ENCODE peak calls at places on chromosomes 2 and 18, in seven cellular contexts. O, A, Q, W, G, J and M are unnamed samples. For H3K4me1, the result is how much of the 10 kb centered on the place peaks cover.

GRCh38 chr2:173232956-173233744 is 121.5 kb upstream of the CDCA7 start:
- DNase-seq in O (no peak), A (peak), Q (no peak), W (no peak), G (no peak), J (no peak), M (no peak)

GRCh38 chr18:42514522-42514921 is 559.5 kb downstream of the PIK3C3 start:
- DNase-seq in O (no peak), A (no peak), Q (no peak), W (no peak), G (peak), J (no peak), M (no peak)

GRCh38 chr2:197372582-197372981 is 62.0 kb upstream of the ANKRD44 start:
- DNase-seq in O (no peak), A (peak), Q (no peak), W (no peak), G (no peak), J (no peak), M (no peak)

GRCh38 chr2:38653715-38654494 is 12.0 kb upstream of the GALM start:
- DNase-seq in O (no peak), A (peak), Q (no peak), W (peak), G (no peak), J (peak), M (no peak)

GRCh38 chr18:25724121-25724520 is 366.3 kb downstream of the SS18 start:
- DNase-seq in O (no peak), A (no peak), Q (no peak), W (no peak), G (peak), J (no peak), M (no peak)

GRCh38 chr2:241014224-241014623 is 15.8 kb downstream of the SNED1 start:
- DNase-seq in O (no peak), A (no peak), Q (no peak), W (no peak), G (peak), J (no peak), M (no peak)

GRCh38 chr2:73284296-73285161 is at the start of gene FBXO41:
- DNase-seq in O (peak), A (peak), Q (peak), W (peak), G (no peak), J (peak), M (peak)

GRCh38 chr2:20291106-20291564 is 59.5 kb downstream of the PUM2 start:
- DNase-seq in O (peak), A (peak), Q (peak), W (no peak), G (peak), J (no peak), M (no peak)

GRCh38 chr2:162343492-162343823 is 474 bp upstream of the GCA start:
- DNase-seq in O (no peak), A (no peak), Q (no peak), W (no peak), G (no peak), J (no peak), M (no peak)

GRCh38 chr2:27370816-27371620 is 602 bp downstream of the SNX17 start:
- DNase-seq in O (peak), A (peak), Q (peak), W (no peak), G (no peak), J (peak), M (peak)

GRCh38 chr2:181673178-181673577 is 7.1 kb downstream of the NEUROD1 start:
- DNase-seq in O (no peak), A (no peak), Q (no peak), W (no peak), G (no peak), J (no peak), M (no peak)

GRCh38 chr2:154264024-154264423 is 392.3 kb downstream of the GALNT13 start:
- DNase-seq in O (no peak), A (no peak), Q (no peak), W (no peak), G (no peak), J (no peak), M (no peak)

GRCh38 chr2:137237055-137237454 is 471.7 kb downstream of the THSD7B start:
- DNase-seq in O (no peak), A (no peak), Q (no peak), W (no peak), G (no peak), J (no peak), M (no peak)

GRCh38 chr18:12233378-12233777 is 20.8 kb upstream of the CIDEA start:
- DNase-seq in O (no peak), A (peak), Q (no peak), W (no peak), G (no peak), J (no peak), M (no peak)

GRCh38 chr2:152573168-152573567 is 144.1 kb downstream of the PRPF40A start:
- DNase-seq in O (no peak), A (peak), Q (no peak), W (no peak), G (no peak), J (no peak), M (no peak)

GRCh38 chr2:219245899-219246230 is 586 bp downstream of the STK16 start:
- DNase-seq in O (no peak), A (no peak), Q (no peak), W (no peak), G (no peak), J (no peak), M (peak)

GRCh38 chr18:2988041-2988794 is 24.7 kb downstream of the LPIN2 start:
- DNase-seq in O (no peak), A (peak), Q (no peak), W (no peak), G (no peak), J (no peak), M (no peak)

GRCh38 chr2:151637284-151637781 is 96.9 kb downstream of the NEB start:
- DNase-seq in O (peak), A (no peak), Q (peak), W (peak), G (no peak), J (peak), M (peak)

GRCh38 chr2:38168710-38169480 is 92.9 kb upstream of the CYP1B1 start:
- DNase-seq in O (no peak), A (peak), Q (no peak), W (no peak), G (no peak), J (no peak), M (no peak)

GRCh38 chr18:812673-813404 is 797 bp upstream of the YES1 start:
- DNase-seq in O (peak), A (peak), Q (peak), W (peak), G (peak), J (peak), M (peak)

GRCh38 chr2:105307962-105308361 is 21.6 kb downstream of the TGFBRAP1 start:
- DNase-seq in O (peak), A (no peak), Q (no peak), W (no peak), G (no peak), J (no peak), M (no peak)

GRCh38 chr2:179265082-179265575 is 497 bp upstream of the SESTD1 start:
- DNase-seq in O (no peak), A (peak), Q (no peak), W (no peak), G (no peak), J (no peak), M (no peak)

GRCh38 chr18:48222118-48222517 is 187.1 kb downstream of the ZBTB7C start:
- DNase-seq in O (peak), A (no peak), Q (peak), W (no peak), G (no peak), J (peak), M (no peak)

GRCh38 chr2:88853403-88853790 is 161.9 kb downstream of the RPIA start:
- DNase-seq in O (no peak), A (no peak), Q (no peak), W (no peak), G (no peak), J (no peak), M (no peak)

DNA sequence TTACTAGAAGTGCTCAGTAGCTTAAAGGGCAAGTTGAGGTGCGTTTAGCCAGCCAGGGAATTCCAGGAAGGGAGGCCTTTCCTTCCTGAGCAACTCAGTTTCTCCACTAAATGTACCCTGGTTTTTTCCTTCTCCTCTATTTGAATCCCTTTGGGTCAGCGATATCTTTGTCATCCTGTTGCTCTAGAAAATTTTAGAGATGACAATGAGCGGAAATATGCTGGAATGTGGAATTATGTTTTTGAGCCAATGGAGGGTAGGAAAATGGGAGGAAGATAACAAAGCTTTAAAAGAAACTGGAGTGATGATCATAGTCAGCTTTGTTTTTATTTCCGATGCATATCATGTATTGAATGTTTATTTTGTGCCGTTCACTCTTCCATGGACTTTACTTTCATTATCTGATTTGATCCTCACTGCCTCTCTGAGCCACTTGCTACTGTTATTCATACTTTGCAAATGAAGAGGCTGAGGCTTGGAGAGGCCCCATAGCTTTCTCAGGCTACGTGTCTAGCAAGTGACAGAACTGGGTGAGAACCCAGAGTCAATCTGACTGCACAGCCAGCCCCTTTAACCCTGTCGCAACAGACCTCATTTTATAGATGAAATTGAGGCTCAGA is 67.3 kb downstream of the NTSR2 start:
- DNase-seq in O (no peak), A (no peak), Q (no peak), W (no peak), G (no peak), J (no peak), M (no peak)
- H3K4me1 ChIP-seq in O (under half), A (under half), Q (under half), W (under half), G (under half), J (under half), M (under half)

DNA sequence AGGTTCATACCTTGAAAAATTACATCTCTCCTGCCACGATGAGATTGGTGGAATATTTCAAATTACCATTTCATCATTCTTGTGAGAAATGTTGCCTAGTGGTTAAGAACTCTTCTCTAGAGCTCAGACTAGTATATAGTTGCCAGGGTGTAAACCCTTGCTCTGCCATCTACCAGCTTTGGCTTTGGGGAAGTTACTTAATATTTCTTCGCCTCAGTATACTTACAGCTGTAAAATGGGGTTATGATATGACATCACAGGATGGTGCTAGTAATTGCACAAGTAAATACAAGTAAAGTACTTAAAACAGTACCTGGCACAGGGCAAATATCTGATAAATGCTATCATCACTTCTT is 1.5 kb downstream of the SPOPL start:
- DNase-seq in O (no peak), A (no peak), Q (no peak), W (no peak), G (no peak), J (no peak), M (no peak)
- H3K4me3 ChIP-seq in O (no peak), A (peak), Q (peak), W (peak), G (peak), J (peak), M (peak)

GRCh38 chr2:236571161-236571560 is 1.5 kb downstream of the ACKR3 start:
- DNase-seq in O (no peak), A (no peak), Q (no peak), W (no peak), G (no peak), J (no peak), M (no peak)
- H3K4me1 ChIP-seq in O (under half), A (under half), Q (under half), W (under half), G (under half), J (under half), M (under half)

GRCh38 chr18:79402977-79403722 is 7.4 kb downstream of the NFATC1 start:
- DNase-seq in O (no peak), A (no peak), Q (peak), W (no peak), G (no peak), J (no peak), M (peak)
- H3K4me3 ChIP-seq in O (no peak), A (no peak), Q (no peak), W (peak), G (no peak), J (peak), M (peak)

GRCh38 chr2:237732790-237733349 is 65.7 kb upstream of the RBM44 start:
- DNase-seq in O (no peak), A (no peak), Q (no peak), W (no peak), G (peak), J (no peak), M (no peak)
- H3K4me1 ChIP-seq in O (under half), A (under half), Q (under half), W (under half), G (half or more), J (under half), M (under half)

DNA sequence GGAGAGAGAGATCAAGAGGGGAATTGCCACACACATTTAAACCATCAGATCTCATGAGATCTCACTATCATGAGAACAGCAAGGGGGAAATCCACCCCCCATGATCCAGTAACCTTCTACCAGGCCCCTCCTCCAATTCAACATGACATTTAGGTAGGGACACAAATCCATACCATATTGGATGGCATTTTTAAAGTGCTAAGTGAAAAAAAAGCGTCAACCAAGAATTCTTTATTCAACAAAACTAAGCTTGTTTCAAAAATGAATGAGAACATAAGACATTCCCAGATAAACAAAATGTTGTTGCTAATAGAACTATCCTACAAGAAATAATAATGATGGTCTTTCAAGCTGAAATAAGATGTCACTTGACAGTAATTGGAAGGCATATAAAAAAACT is 626.2 kb upstream of the LRRTM1 start:
- DNase-seq in O (no peak), A (no peak), Q (no peak), W (no peak), G (no peak), J (no peak), M (no peak)
- H3K4me3 ChIP-seq in O (no peak), A (no peak), Q (no peak), W (no peak), G (no peak), J (no peak), M (no peak)

DNA sequence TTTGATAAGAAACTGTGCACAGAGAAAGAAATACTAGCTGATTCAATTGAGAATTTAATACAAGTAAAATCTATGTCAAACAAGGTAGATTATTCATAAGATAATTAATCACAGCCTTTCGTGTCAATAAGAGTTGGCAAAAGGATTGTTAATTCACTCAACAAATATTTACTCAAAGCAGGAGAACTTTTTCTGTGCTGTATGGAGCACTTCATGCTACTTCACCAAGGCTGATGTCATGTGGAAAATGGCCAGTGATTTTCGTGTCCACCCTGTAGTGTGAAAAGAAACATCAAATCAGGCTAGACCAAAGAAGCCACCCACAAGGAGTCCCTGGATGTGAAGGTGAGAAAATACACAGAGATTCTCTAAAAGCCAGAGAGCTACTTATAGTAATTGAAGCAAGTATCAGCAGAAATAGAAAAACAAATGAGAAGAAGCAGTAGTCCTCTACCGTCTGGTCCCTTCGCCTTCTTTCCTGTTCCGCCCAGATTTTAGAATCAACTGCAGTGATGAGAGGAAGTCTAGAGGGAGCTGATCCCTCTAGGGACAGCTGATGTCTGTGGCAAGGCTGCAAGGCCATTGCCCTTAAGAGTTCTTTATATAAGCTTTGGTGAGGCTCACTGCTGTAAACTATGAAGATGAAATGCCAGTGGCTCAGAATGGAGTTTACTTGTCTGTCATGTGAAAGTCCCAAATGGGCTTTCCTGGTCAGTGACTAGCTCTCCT is 201.3 kb upstream of the APCDD1 start:
- DNase-seq in O (no peak), A (no peak), Q (no peak), W (no peak), G (no peak), J (no peak), M (no peak)
- H3K4me1 ChIP-seq in O (under half), A (under half), Q (under half), W (under half), G (under half), J (under half), M (under half)

GRCh38 chr2:177622516-177622915 is 229.9 kb downstream of the AGPS start:
- DNase-seq in O (no peak), A (no peak), Q (no peak), W (no peak), G (no peak), J (no peak), M (no peak)
- H3K4me3 ChIP-seq in O (no peak), A (no peak), Q (no peak), W (no peak), G (no peak), J (no peak), M (no peak)

DNA sequence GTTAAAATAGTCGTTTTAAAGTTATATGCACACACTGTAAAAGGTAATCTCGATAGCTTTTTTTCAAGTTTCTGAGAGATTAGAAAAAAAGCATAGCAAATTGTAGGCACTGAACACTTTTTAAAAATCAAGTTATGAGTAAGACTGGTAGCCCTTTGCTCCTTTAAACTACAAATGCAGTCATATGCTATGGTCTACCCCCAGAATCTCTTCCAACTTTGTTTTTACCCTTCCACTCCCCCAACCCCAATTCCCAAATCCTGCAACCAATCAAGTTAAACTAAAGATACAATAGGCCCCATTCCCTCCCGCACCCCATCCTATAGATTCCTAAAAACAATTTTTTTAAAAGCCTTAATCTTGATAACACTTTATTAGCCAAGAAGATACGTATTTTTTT is 732 bp upstream of the BAZ2B start:
- DNase-seq in O (no peak), A (no peak), Q (no peak), W (no peak), G (no peak), J (no peak), M (no peak)
- H3K4me1 ChIP-seq in O (under half), A (under half), Q (under half), W (under half), G (under half), J (under half), M (under half)

DNA sequence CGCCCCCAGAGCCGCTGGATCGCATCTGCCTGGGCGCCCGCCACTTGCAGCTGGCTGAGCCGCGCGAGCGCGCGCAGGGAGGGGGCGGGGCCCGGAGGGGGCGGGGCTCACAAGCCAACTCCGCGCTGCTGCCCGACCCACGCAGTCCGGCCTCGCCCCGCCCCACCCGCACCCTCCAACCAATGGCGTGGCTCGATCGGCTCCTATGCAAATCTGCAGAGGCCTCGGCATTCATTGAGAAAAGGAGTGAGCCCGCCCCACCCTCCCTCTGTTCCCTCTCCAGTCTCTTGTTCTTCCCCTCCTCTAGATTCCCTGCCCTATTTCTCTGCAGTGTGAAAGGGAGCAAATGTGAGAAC is at the start of gene ALK:
- DNase-seq in O (no peak), A (peak), Q (peak), W (peak), G (peak), J (no peak), M (peak)
- H3K4me3 ChIP-seq in O (no peak), A (peak), Q (peak), W (peak), G (no peak), J (no peak), M (no peak)